ENCODE peak calls at places on chromosomes 2 and 18, in six cellular contexts. One of them, this sample, is unnamed.
A peak's percentile ranks its signal among the peaks of the same experiment; 100 is the strongest.

GRCh38 chr2:100967716-100968115 is 34.4 kb upstream of the RPL31 start:
- DNase-seq in WTC11: no peak
- DNase-seq in fibroblast of pulmonary artery: no peak
- DNase-seq in spleen: peak; percentile 53
- DNase-seq in lung: no peak
- DNase-seq in ovary: no peak
- DNase-seq in this sample: no peak

GRCh38 chr2:23843051-23843976 is 83.6 kb downstream of the ATAD2B start:
- DNase-seq in spleen: no peak
- DNase-seq in WTC11: no peak
- DNase-seq in ovary: no peak
- DNase-seq in fibroblast of pulmonary artery: peak; percentile 3
- DNase-seq in lung: no peak
- DNase-seq in this sample: no peak

GRCh38 chr2:204625135-204625534 is 79.9 kb downstream of the PARD3B start:
- DNase-seq in ovary: no peak
- DNase-seq in lung: no peak
- DNase-seq in fibroblast of pulmonary artery: peak; percentile 8
- DNase-seq in WTC11: no peak
- DNase-seq in spleen: no peak
- DNase-seq in this sample: no peak

GRCh38 chr2:163351966-163352365 is 383.8 kb downstream of the FIGN start:
- DNase-seq in ovary: no peak
- DNase-seq in lung: no peak
- DNase-seq in WTC11: no peak
- DNase-seq in spleen: no peak
- DNase-seq in fibroblast of pulmonary artery: no peak
- DNase-seq in this sample: no peak

GRCh38 chr2:207503234-207503633 is 26.5 kb upstream of the CREB1 start:
- DNase-seq in lung: no peak
- DNase-seq in spleen: no peak
- DNase-seq in WTC11: no peak
- DNase-seq in ovary: no peak
- DNase-seq in fibroblast of pulmonary artery: peak; percentile 68
- DNase-seq in this sample: no peak

GRCh38 chr2:58594175-58594574 is 353.1 kb upstream of the FANCL start:
- DNase-seq in lung: no peak
- DNase-seq in spleen: no peak
- DNase-seq in ovary: no peak
- DNase-seq in WTC11: peak; percentile 22
- DNase-seq in fibroblast of pulmonary artery: no peak
- DNase-seq in this sample: no peak

GRCh38 chr2:121283670-121284245 is 1.2 kb downstream of the TFCP2L1 start:
- DNase-seq in ovary: no peak
- DNase-seq in fibroblast of pulmonary artery: no peak
- DNase-seq in lung: no peak
- DNase-seq in WTC11: no peak
- DNase-seq in spleen: no peak
- DNase-seq in this sample: no peak

GRCh38 chr2:238908960-238909951 is 61.4 kb downstream of the TWIST2 start:
- DNase-seq in spleen: peak; percentile 70
- DNase-seq in fibroblast of pulmonary artery: peak; percentile 81
- DNase-seq in WTC11: peak; percentile 26
- DNase-seq in lung: no peak
- DNase-seq in ovary: peak; percentile 51
- DNase-seq in this sample: peak; percentile 86

GRCh38 chr2:165905854-165906253 is 47.7 kb downstream of the TTC21B start:
- DNase-seq in ovary: no peak
- DNase-seq in fibroblast of pulmonary artery: peak; percentile 47
- DNase-seq in spleen: no peak
- DNase-seq in WTC11: no peak
- DNase-seq in lung: no peak
- DNase-seq in this sample: no peak

GRCh38 chr2:31558401-31559295 is 22.1 kb downstream of the SRD5A2 start:
- DNase-seq in fibroblast of pulmonary artery: peak; percentile 14
- DNase-seq in spleen: no peak
- DNase-seq in WTC11: no peak
- DNase-seq in ovary: no peak
- DNase-seq in lung: no peak
- DNase-seq in this sample: no peak

GRCh38 chr2:96788393-96789244 is 27.4 kb upstream of the CNNM3 start:
- DNase-seq in WTC11: no peak
- DNase-seq in fibroblast of pulmonary artery: peak; percentile 23
- DNase-seq in lung: no peak
- DNase-seq in spleen: no peak
- DNase-seq in ovary: no peak
- DNase-seq in this sample: no peak

GRCh38 chr18:62799977-62800376 is 84.6 kb downstream of the PHLPP1 start:
- DNase-seq in spleen: no peak
- DNase-seq in fibroblast of pulmonary artery: no peak
- DNase-seq in ovary: no peak
- DNase-seq in lung: no peak
- DNase-seq in WTC11: no peak
- DNase-seq in this sample: no peak

GRCh38 chr2:30195011-30195410 is 36.3 kb upstream of the LBH start:
- DNase-seq in lung: no peak
- DNase-seq in WTC11: no peak
- DNase-seq in ovary: no peak
- DNase-seq in spleen: no peak
- DNase-seq in fibroblast of pulmonary artery: no peak
- DNase-seq in this sample: no peak

GRCh38 chr2:218908721-218909619 is 28.3 kb downstream of the WNT10A start:
- DNase-seq in ovary: peak; percentile 91
- DNase-seq in fibroblast of pulmonary artery: peak; percentile 85
- DNase-seq in lung: peak; percentile 87
- DNase-seq in spleen: peak; percentile 95
- DNase-seq in WTC11: peak; percentile 96
- DNase-seq in this sample: peak; percentile 93

GRCh38 chr2:219474285-219475060 is 24.2 kb upstream of the GMPPA start:
- DNase-seq in spleen: no peak
- DNase-seq in fibroblast of pulmonary artery: no peak
- DNase-seq in WTC11: no peak
- DNase-seq in lung: no peak
- DNase-seq in ovary: no peak
- DNase-seq in this sample: no peak

GRCh38 chr2:64888591-64889309 is 100.4 kb upstream of the SLC1A4 start:
- DNase-seq in WTC11: peak; percentile 58
- DNase-seq in spleen: no peak
- DNase-seq in lung: no peak
- DNase-seq in ovary: no peak
- DNase-seq in fibroblast of pulmonary artery: peak; percentile 79
- DNase-seq in this sample: no peak
- TF ChIP-seq CTCF in WTC11: no peak
- TF ChIP-seq CTCF in spleen: no peak
- TF ChIP-seq CTCF in lung: no peak
- TF ChIP-seq CTCF in ovary: no peak
- TF ChIP-seq CTCF in fibroblast of pulmonary artery: peak; percentile 50
- TF ChIP-seq CTCF in this sample: peak; percentile 66

DNA sequence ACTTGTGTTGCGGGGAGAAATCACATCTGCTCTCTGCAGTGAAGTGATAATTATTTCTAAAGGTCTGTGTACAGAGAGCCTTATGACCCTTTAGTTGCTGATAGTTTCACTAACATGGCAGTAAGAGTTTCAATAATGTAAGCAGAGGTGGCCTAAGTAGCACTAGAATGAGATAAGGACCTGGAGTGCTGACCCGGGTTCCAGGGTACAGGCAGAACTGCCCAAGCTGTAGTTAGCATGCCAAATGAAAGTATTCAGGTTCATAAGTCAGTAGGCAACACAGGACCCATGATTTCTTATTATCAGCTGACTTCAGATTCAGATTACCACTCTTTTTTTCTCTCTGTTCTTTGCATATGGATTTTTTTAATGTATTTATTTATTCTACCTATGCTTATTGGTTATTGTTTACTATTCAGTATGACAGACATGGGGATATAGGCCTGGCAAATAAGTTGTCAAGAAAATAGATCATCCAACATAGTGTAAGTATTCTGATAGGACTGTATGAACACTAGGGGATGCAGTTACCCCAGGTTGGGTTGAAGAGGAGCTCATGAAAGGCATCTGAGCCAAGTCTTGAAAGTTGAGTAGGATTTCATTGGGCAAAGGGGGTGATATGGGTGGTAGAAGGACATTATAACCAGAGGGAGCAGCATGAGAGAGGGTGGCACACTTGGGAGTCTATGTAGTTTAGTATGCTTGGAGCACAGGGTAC is 105.2 kb downstream of the CCDC85A start:
- DNase-seq in ovary: no peak
- DNase-seq in fibroblast of pulmonary artery: no peak
- DNase-seq in WTC11: no peak
- DNase-seq in lung: no peak
- DNase-seq in spleen: no peak
- DNase-seq in this sample: no peak
- TF ChIP-seq CTCF in ovary: no peak
- TF ChIP-seq CTCF in fibroblast of pulmonary artery: peak; percentile 10
- TF ChIP-seq CTCF in WTC11: no peak
- TF ChIP-seq CTCF in lung: no peak
- TF ChIP-seq CTCF in spleen: no peak
- TF ChIP-seq CTCF in this sample: no peak

GRCh38 chr2:11026286-11026921 is 114.7 kb downstream of the KCNF1 start:
- DNase-seq in spleen: no peak
- DNase-seq in lung: no peak
- DNase-seq in ovary: no peak
- DNase-seq in fibroblast of pulmonary artery: no peak
- DNase-seq in WTC11: no peak
- DNase-seq in this sample: no peak

GRCh38 chr2:11029136-11029535 is 117.4 kb downstream of the KCNF1 start:
- DNase-seq in fibroblast of pulmonary artery: no peak
- DNase-seq in lung: no peak
- DNase-seq in WTC11: no peak
- DNase-seq in spleen: no peak
- DNase-seq in ovary: no peak
- DNase-seq in this sample: no peak

GRCh38 chr2:11030909-11031308 is 119.2 kb downstream of the KCNF1 start:
- DNase-seq in fibroblast of pulmonary artery: no peak
- DNase-seq in spleen: no peak
- DNase-seq in WTC11: no peak
- DNase-seq in ovary: no peak
- DNase-seq in lung: no peak
- DNase-seq in this sample: no peak

GRCh38 chr2:11027195-11027594 is 115.5 kb downstream of the KCNF1 start:
- DNase-seq in ovary: no peak
- DNase-seq in WTC11: no peak
- DNase-seq in fibroblast of pulmonary artery: no peak
- DNase-seq in spleen: no peak
- DNase-seq in lung: no peak
- DNase-seq in this sample: no peak

GRCh38 chr2:11028407-11028916 is 116.7 kb downstream of the KCNF1 start:
- DNase-seq in WTC11: no peak
- DNase-seq in ovary: no peak
- DNase-seq in fibroblast of pulmonary artery: no peak
- DNase-seq in spleen: no peak
- DNase-seq in lung: no peak
- DNase-seq in this sample: no peak
- TF ChIP-seq CTCF in WTC11: no peak
- TF ChIP-seq CTCF in ovary: no peak
- TF ChIP-seq CTCF in fibroblast of pulmonary artery: no peak
- TF ChIP-seq CTCF in spleen: no peak
- TF ChIP-seq CTCF in lung: no peak
- TF ChIP-seq CTCF in this sample: no peak

DNA sequence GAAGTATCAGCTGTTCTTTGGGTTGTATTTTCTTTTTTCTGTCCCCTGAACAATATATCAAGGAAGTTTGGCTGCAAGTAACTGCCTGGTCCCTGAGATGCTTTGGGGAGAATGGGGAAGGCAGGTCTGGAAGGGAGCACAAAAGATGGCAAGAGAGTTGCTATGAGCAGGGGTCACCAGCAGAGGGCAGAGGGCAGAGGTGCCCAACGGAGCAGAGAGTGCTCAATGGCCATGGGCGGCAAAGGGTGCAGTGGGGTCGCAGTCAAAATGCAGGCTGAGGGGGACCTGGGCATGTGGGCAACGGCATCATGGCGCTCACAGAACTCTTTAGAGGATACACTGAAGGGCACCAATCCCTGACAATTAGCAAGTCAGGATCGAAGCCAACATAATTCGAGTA is 107.7 kb upstream of the ATP8B1 start:
- DNase-seq in lung: no peak
- DNase-seq in WTC11: peak; percentile 80
- DNase-seq in ovary: no peak
- DNase-seq in fibroblast of pulmonary artery: no peak
- DNase-seq in spleen: no peak
- DNase-seq in this sample: no peak
- TF ChIP-seq CTCF in lung: no peak
- TF ChIP-seq CTCF in WTC11: peak; percentile 74
- TF ChIP-seq CTCF in ovary: no peak
- TF ChIP-seq CTCF in fibroblast of pulmonary artery: peak; percentile 39
- TF ChIP-seq CTCF in spleen: peak; percentile 19
- TF ChIP-seq CTCF in this sample: peak; percentile 51